ENCODE peak calls at places on chromosomes 1 and 21, in nine cellular contexts. C, F, M, I, D, N, P, H and A are unnamed samples.

GRCh38 chr1:113042336-113043143 is 30.5 kb upstream of the LRIG2 start:
- DNase-seq in C (peak), F (no peak), M (peak), I (peak), D (peak), N (no peak), P (peak), H (peak), A (peak)

GRCh38 chr1:3174487-3175247 is 105.7 kb downstream of the PRDM16 start:
- DNase-seq in C (no peak), F (no peak), M (peak), I (no peak), D (no peak), N (no peak), P (no peak), H (no peak), A (no peak)

GRCh38 chr1:87644033-87644432 is 315.4 kb downstream of the LMO4 start:
- DNase-seq in C (no peak), F (no peak), M (no peak), I (no peak), D (peak), N (no peak), P (no peak), H (no peak), A (no peak)

GRCh38 chr1:177943999-177944672 is 25.7 kb downstream of the SEC16B start:
- DNase-seq in C (no peak), F (no peak), M (no peak), I (no peak), D (peak), N (no peak), P (no peak), H (no peak), A (no peak)

GRCh38 chr1:904271-904950 is 19.3 kb upstream of the SAMD11 start:
- DNase-seq in C (peak), F (peak), M (peak), I (peak), D (peak), N (peak), P (peak), H (peak), A (peak)

GRCh38 chr1:47431534-47431933 is 6.3 kb upstream of the FOXD2 start:
- DNase-seq in C (no peak), F (no peak), M (no peak), I (no peak), D (no peak), N (no peak), P (no peak), H (no peak), A (no peak)

GRCh38 chr21:38388219-38388618 is 110.1 kb downstream of the ERG start:
- DNase-seq in C (no peak), F (no peak), M (no peak), I (no peak), D (no peak), N (no peak), P (no peak), H (no peak), A (no peak)

GRCh38 chr1:171141336-171142051 is 43.6 kb upstream of the FMO2 start:
- DNase-seq in C (no peak), F (no peak), M (no peak), I (no peak), D (no peak), N (no peak), P (no peak), H (no peak), A (no peak)

GRCh38 chr21:26445440-26445839 is 127.6 kb downstream of the CYYR1 start:
- DNase-seq in C (no peak), F (no peak), M (no peak), I (no peak), D (no peak), N (no peak), P (no peak), H (no peak), A (no peak)

GRCh38 chr1:18119978-18120377 is 12.4 kb downstream of the IGSF21 start:
- DNase-seq in C (no peak), F (no peak), M (no peak), I (no peak), D (no peak), N (no peak), P (no peak), H (no peak), A (no peak)

GRCh38 chr1:246482780-246483179 is 24.3 kb downstream of the SMYD3 start:
- DNase-seq in C (no peak), F (no peak), M (no peak), I (no peak), D (no peak), N (no peak), P (no peak), H (no peak), A (no peak)

GRCh38 chr1:1540015-1540816 is at the start of gene TMEM240:
- DNase-seq in C (no peak), F (peak), M (peak), I (no peak), D (peak), N (peak), P (peak), H (peak), A (no peak)

GRCh38 chr1:31872658-31873636 is 57.1 kb upstream of the SPOCD1 start:
- DNase-seq in C (no peak), F (no peak), M (no peak), I (no peak), D (no peak), N (no peak), P (no peak), H (no peak), A (no peak)

GRCh38 chr1:30716646-30717045 is 6.7 kb downstream of the MATN1 start:
- DNase-seq in C (no peak), F (no peak), M (no peak), I (no peak), D (no peak), N (no peak), P (no peak), H (no peak), A (no peak)

GRCh38 chr1:14778882-14779594 is 180.6 kb downstream of the KAZN start:
- DNase-seq in C (peak), F (no peak), M (peak), I (peak), D (peak), N (no peak), P (peak), H (no peak), A (no peak)

GRCh38 chr1:243291287-243291686 is 35.4 kb downstream of the SDCCAG8 start:
- DNase-seq in C (no peak), F (no peak), M (no peak), I (no peak), D (no peak), N (no peak), P (no peak), H (no peak), A (no peak)

GRCh38 chr1:230385173-230385480 is 41.0 kb downstream of the PGBD5 start:
- DNase-seq in C (no peak), F (no peak), M (no peak), I (no peak), D (no peak), N (no peak), P (no peak), H (no peak), A (no peak)

GRCh38 chr1:201245082-201245481 is 38.2 kb upstream of the PKP1 start:
- DNase-seq in C (no peak), F (no peak), M (no peak), I (no peak), D (no peak), N (no peak), P (no peak), H (no peak), A (no peak)

GRCh38 chr1:54037476-54037875 is 15.5 kb downstream of the TMEM59 start:
- DNase-seq in C (no peak), F (no peak), M (no peak), I (no peak), D (no peak), N (no peak), P (no peak), H (no peak), A (no peak)

GRCh38 chr1:145871994-145872411 is 13.1 kb upstream of the PIAS3 start:
- DNase-seq in C (no peak), F (no peak), M (no peak), I (no peak), D (peak), N (peak), P (no peak), H (peak), A (no peak)

GRCh38 chr1:48831579-48831978 is 54.9 kb upstream of the BEND5 start:
- DNase-seq in C (no peak), F (no peak), M (no peak), I (no peak), D (no peak), N (no peak), P (no peak), H (no peak), A (no peak)

GRCh38 chr1:69836961-69837636 is 269.4 kb downstream of the LRRC7 start:
- DNase-seq in C (no peak), F (no peak), M (no peak), I (no peak), D (no peak), N (no peak), P (no peak), H (no peak), A (no peak)

GRCh38 chr1:70714149-70714548 is 303.1 kb downstream of the CTH start:
- DNase-seq in C (no peak), F (no peak), M (no peak), I (no peak), D (no peak), N (no peak), P (no peak), H (no peak), A (no peak)

GRCh38 chr21:46431884-46432488 is 26.7 kb upstream of the DIP2A start:
- DNase-seq in C (no peak), F (no peak), M (no peak), I (no peak), D (no peak), N (no peak), P (no peak), H (no peak), A (no peak)

GRCh38 chr1:38489844-38490270 is 369.7 kb downstream of the RRAGC start:
- DNase-seq in C (peak), F (no peak), M (peak), I (peak), D (peak), N (no peak), P (no peak), H (peak), A (no peak)

GRCh38 chr1:56189946-56190920 is 389.1 kb downstream of the PLPP3 start:
- DNase-seq in C (peak), F (no peak), M (no peak), I (peak), D (no peak), N (no peak), P (peak), H (no peak), A (no peak)

GRCh38 chr1:64962447-64962846 is 3.9 kb downstream of the JAK1 start:
- DNase-seq in C (no peak), F (no peak), M (no peak), I (no peak), D (no peak), N (no peak), P (no peak), H (no peak), A (no peak)

GRCh38 chr1:94258873-94259331 is 21.5 kb upstream of the ARHGAP29 start:
- DNase-seq in C (peak), F (no peak), M (no peak), I (peak), D (no peak), N (no peak), P (no peak), H (no peak), A (no peak)

GRCh38 chr1:19257178-19257914 is 5.7 kb downstream of the MRTO4 start:
- DNase-seq in C (no peak), F (no peak), M (no peak), I (no peak), D (no peak), N (no peak), P (no peak), H (no peak), A (no peak)